ENCODE peak calls at places on chromosomes 12 and 14, in four cellular contexts. One of them, this sample, is unnamed.

GRCh38 chr12:81615031-81615430 is 144.1 kb downstream of the PPFIA2 start:
- DNase-seq in H1: no peak
- DNase-seq in HCT116: no peak
- DNase-seq in HepG2: no peak
- DNase-seq in this sample: no peak

GRCh38 chr14:54893151-54893760 is 9.4 kb downstream of the GCH1 start:
- DNase-seq in HepG2: peak; percentile 50
- DNase-seq in H1: no peak
- DNase-seq in HCT116: peak; percentile 39
- DNase-seq in this sample: peak; percentile 39

GRCh38 chr14:99286761-99287160 is 14.8 kb upstream of the BCL11B start:
- DNase-seq in HepG2: no peak
- DNase-seq in H1: no peak
- DNase-seq in HCT116: no peak
- DNase-seq in this sample: no peak

GRCh38 chr12:104669057-104669770 is 212.5 kb downstream of the CHST11 start:
- DNase-seq in HepG2: no peak
- DNase-seq in HCT116: no peak
- DNase-seq in H1: no peak
- DNase-seq in this sample: no peak

GRCh38 chr12:26198742-26199141 is 3.4 kb downstream of the SSPN start:
- DNase-seq in HepG2: no peak
- DNase-seq in HCT116: no peak
- DNase-seq in H1: no peak
- DNase-seq in this sample: no peak

GRCh38 chr14:28813810-28814209 is 47.2 kb downstream of the FOXG1 start:
- DNase-seq in HepG2: no peak
- DNase-seq in H1: no peak
- DNase-seq in HCT116: no peak
- DNase-seq in this sample: no peak

GRCh38 chr12:48810817-48811453 is 7.4 kb upstream of the CACNB3 start:
- DNase-seq in H1: no peak
- DNase-seq in HCT116: no peak
- DNase-seq in HepG2: peak; percentile 34
- DNase-seq in this sample: no peak

GRCh38 chr12:1792406-1792805 is 28.0 kb upstream of the LRTM2 start:
- DNase-seq in HCT116: no peak
- DNase-seq in H1: no peak
- DNase-seq in HepG2: no peak
- DNase-seq in this sample: no peak

GRCh38 chr12:60684988-60685655 is 1089.3 kb downstream of the SLC16A7 start:
- DNase-seq in H1: no peak
- DNase-seq in HCT116: no peak
- DNase-seq in HepG2: no peak
- DNase-seq in this sample: no peak

GRCh38 chr14:72763892-72764291 is 130.0 kb downstream of the DPF3 start:
- DNase-seq in HepG2: no peak
- DNase-seq in HCT116: no peak
- DNase-seq in H1: no peak
- DNase-seq in this sample: no peak

GRCh38 chr14:44461811-44462210 is 45.3 kb downstream of the FSCB start:
- DNase-seq in H1: no peak
- DNase-seq in HCT116: no peak
- DNase-seq in HepG2: no peak
- DNase-seq in this sample: no peak

GRCh38 chr12:122399592-122400373 is 22.7 kb downstream of the CLIP1 start:
- DNase-seq in HepG2: peak; percentile 91
- DNase-seq in H1: no peak
- DNase-seq in HCT116: peak; percentile 83
- DNase-seq in this sample: peak; percentile 92

GRCh38 chr12:115599251-115599811 is 678.2 kb downstream of the MED13L start:
- DNase-seq in HCT116: no peak
- DNase-seq in H1: no peak
- DNase-seq in HepG2: no peak
- DNase-seq in this sample: no peak

GRCh38 chr14:53655080-53655785 is 301.4 kb downstream of the BMP4 start:
- DNase-seq in HepG2: no peak
- DNase-seq in HCT116: no peak
- DNase-seq in H1: no peak
- DNase-seq in this sample: no peak

GRCh38 chr12:113174461-113175384 is 10.6 kb downstream of the DDX54 start:
- DNase-seq in H1: no peak
- DNase-seq in HepG2: peak; percentile 33
- DNase-seq in HCT116: no peak
- DNase-seq in this sample: peak; percentile 73

GRCh38 chr12:24743891-24744793 is 204.8 kb downstream of the BCAT1 start:
- DNase-seq in HepG2: no peak
- DNase-seq in HCT116: no peak
- DNase-seq in H1: no peak
- DNase-seq in this sample: peak; percentile 17

GRCh38 chr12:21551811-21552469 is 25.8 kb downstream of the SPX start:
- DNase-seq in HepG2: no peak
- DNase-seq in HCT116: no peak
- DNase-seq in H1: no peak
- DNase-seq in this sample: no peak

GRCh38 chr12:68800294-68800693 is 7.7 kb upstream of the MDM2 start:
- DNase-seq in HCT116: no peak
- DNase-seq in HepG2: no peak
- DNase-seq in H1: no peak
- DNase-seq in this sample: no peak

DNA sequence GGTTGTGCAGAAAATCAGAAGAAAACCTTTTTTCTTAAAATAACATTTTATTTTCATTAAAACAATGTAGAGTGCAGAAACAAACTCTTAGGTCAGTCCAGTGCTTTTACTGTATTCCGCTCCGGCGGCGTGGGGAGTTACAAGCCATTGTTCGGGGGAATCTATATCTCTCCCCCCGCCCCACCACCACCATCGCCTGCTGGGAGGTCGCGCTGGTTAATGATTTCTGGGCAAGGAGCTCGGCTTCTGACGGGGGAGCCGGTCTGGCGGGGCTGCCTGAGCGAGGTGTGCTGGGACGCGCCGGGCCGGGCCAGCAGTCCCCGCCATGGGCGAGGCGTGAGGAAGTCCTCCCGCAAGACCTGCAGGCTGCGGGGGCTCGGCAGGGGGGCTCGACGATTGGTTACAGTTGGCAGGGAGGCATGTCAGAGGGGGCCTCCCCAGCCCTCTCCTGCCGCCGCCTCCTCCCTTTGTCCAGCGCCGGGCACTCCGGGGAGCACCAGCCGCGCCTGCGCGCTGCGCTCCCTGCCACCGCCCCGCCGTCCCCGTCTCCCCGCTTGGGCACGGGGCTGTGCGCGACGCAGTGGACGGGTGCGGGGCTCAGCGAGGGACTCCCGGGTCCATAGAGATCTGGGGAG is 1.0 kb upstream of the DUSP6 start:
- DNase-seq in HepG2: peak; percentile 89
- DNase-seq in HCT116: peak; percentile 31
- DNase-seq in H1: no peak
- DNase-seq in this sample: no peak
- TF ChIP-seq FOSL1 in HepG2: no peak
- TF ChIP-seq FOSL1 in HCT116: no peak
- TF ChIP-seq FOSL1 in H1: peak; percentile 21
- TF ChIP-seq FOSL1 in this sample: no peak

GRCh38 chr14:89447182-89447970 is 30.3 kb upstream of the FOXN3 start:
- DNase-seq in H1: no peak
- DNase-seq in HepG2: no peak
- DNase-seq in HCT116: no peak
- DNase-seq in this sample: no peak

GRCh38 chr14:89444536-89445125 is 27.6 kb upstream of the FOXN3 start:
- DNase-seq in H1: no peak
- DNase-seq in HCT116: no peak
- DNase-seq in HepG2: no peak
- DNase-seq in this sample: no peak

GRCh38 chr14:89443002-89443660 is 26.1 kb upstream of the FOXN3 start:
- DNase-seq in HepG2: no peak
- DNase-seq in HCT116: no peak
- DNase-seq in H1: no peak
- DNase-seq in this sample: no peak

GRCh38 chr14:89444044-89444443 is 27.0 kb upstream of the FOXN3 start:
- DNase-seq in HepG2: no peak
- DNase-seq in H1: no peak
- DNase-seq in HCT116: no peak
- DNase-seq in this sample: no peak

GRCh38 chr14:89445252-89445973 is 28.4 kb upstream of the FOXN3 start:
- DNase-seq in HepG2: no peak
- DNase-seq in H1: no peak
- DNase-seq in HCT116: no peak
- DNase-seq in this sample: no peak
- TF ChIP-seq FOSL1 in HepG2: no peak
- TF ChIP-seq FOSL1 in H1: no peak
- TF ChIP-seq FOSL1 in HCT116: no peak
- TF ChIP-seq FOSL1 in this sample: no peak

DNA sequence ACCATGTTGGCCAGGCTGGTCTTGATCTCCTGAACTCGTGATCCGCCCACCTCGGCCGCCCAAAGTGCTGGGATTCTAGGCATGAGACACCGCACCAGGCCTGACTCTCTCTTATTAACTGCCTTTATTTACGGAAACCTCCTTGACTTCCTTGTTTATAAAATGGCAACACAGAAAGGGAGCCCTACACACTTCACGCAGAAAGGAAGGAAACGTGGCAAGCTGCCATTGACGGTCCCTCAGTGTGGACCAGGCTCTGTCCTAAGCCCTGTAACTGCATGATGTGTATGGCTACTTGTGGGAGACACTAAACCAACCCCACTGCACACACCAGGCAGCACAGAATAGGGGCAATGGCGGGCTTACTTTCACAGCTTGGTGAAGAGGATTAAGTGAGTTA is 11.7 kb downstream of the CINP start:
- DNase-seq in HCT116: no peak
- DNase-seq in HepG2: no peak
- DNase-seq in H1: no peak
- DNase-seq in this sample: no peak
- TF ChIP-seq FOSL1 in HCT116: no peak
- TF ChIP-seq FOSL1 in HepG2: no peak
- TF ChIP-seq FOSL1 in H1: no peak
- TF ChIP-seq FOSL1 in this sample: no peak

GRCh38 chr12:96313606-96314005 is 86.6 kb downstream of the CDK17 start:
- DNase-seq in H1: no peak
- DNase-seq in HCT116: no peak
- DNase-seq in HepG2: no peak
- DNase-seq in this sample: no peak
- TF ChIP-seq FOSL1 in H1: no peak
- TF ChIP-seq FOSL1 in HCT116: no peak
- TF ChIP-seq FOSL1 in HepG2: no peak
- TF ChIP-seq FOSL1 in this sample: no peak

GRCh38 chr14:49589387-49589786 is 3.2 kb upstream of the RPS29 start:
- DNase-seq in HepG2: no peak
- DNase-seq in HCT116: no peak
- DNase-seq in H1: no peak
- DNase-seq in this sample: no peak

GRCh38 chr14:49583629-49584028 is 2.6 kb downstream of the RPS29 start:
- DNase-seq in H1: no peak
- DNase-seq in HCT116: no peak
- DNase-seq in HepG2: no peak
- DNase-seq in this sample: no peak

GRCh38 chr14:49584058-49584457 is 2.1 kb downstream of the RPS29 start:
- DNase-seq in HepG2: no peak
- DNase-seq in HCT116: no peak
- DNase-seq in H1: no peak
- DNase-seq in this sample: no peak

GRCh38 chr14:49585803-49586672 is at the start of gene RPS29:
- DNase-seq in HepG2: peak; percentile 99
- DNase-seq in H1: peak; percentile 98
- DNase-seq in HCT116: peak; percentile 99
- DNase-seq in this sample: peak; percentile 81

GRCh38 chr14:49586673-49587460 is 687 bp upstream of the RPS29 start:
- DNase-seq in HepG2: peak; percentile 52
- DNase-seq in HCT116: peak; percentile 72
- DNase-seq in H1: no peak
- DNase-seq in this sample: peak; percentile 29
- TF ChIP-seq FOSL1 in HepG2: no peak
- TF ChIP-seq FOSL1 in HCT116: peak; percentile 49
- TF ChIP-seq FOSL1 in H1: no peak
- TF ChIP-seq FOSL1 in this sample: peak; percentile 64

GRCh38 chr12:50803230-50803629 is 39.3 kb downstream of the ATF1 start:
- DNase-seq in HepG2: no peak
- DNase-seq in HCT116: no peak
- DNase-seq in H1: no peak
- DNase-seq in this sample: no peak
- TF ChIP-seq FOSL1 in HepG2: no peak
- TF ChIP-seq FOSL1 in HCT116: no peak
- TF ChIP-seq FOSL1 in H1: no peak
- TF ChIP-seq FOSL1 in this sample: no peak

GRCh38 chr12:28652239-28652638 is 462.0 kb downstream of the CCDC91 start:
- DNase-seq in H1: no peak
- DNase-seq in HCT116: no peak
- DNase-seq in HepG2: no peak
- DNase-seq in this sample: no peak
- TF ChIP-seq FOSL1 in H1: no peak
- TF ChIP-seq FOSL1 in HCT116: no peak
- TF ChIP-seq FOSL1 in HepG2: no peak
- TF ChIP-seq FOSL1 in this sample: no peak

This sample was measured in K562.